ENCODE peak calls at places on chromosomes 1 and 21, in nine cellular contexts. D is coronary artery, L is HCT116, H is psoas muscle, Z is lung, B is cardiac fibroblast, Q is hepatocyte, I is A549, K is kidney epithelial cell. A is an unnamed sample.

GRCh38 chr21:14566889-14567288 is 20.8 kb upstream of the SAMSN1 start:
- DNase-seq in D (no peak), L (no peak), H (no peak), Z (no peak), B (no peak), Q (no peak), I (no peak), K (no peak), A (no peak)

GRCh38 chr1:198024782-198025181 is 107.6 kb downstream of the LHX9 start:
- DNase-seq in D (no peak), L (no peak), H (no peak), Z (no peak), B (no peak), Q (peak), I (no peak), K (peak), A (no peak)

GRCh38 chr21:34126269-34126668 is 52.9 kb downstream of the MRPS6 start:
- DNase-seq in D (no peak), L (no peak), H (no peak), Z (no peak), B (peak), Q (peak), I (no peak), K (no peak), A (no peak)

GRCh38 chr1:161487483-161487827 is 17.8 kb upstream of the FCGR2A start:
- DNase-seq in D (no peak), L (no peak), H (no peak), Z (no peak), B (peak), Q (no peak), I (no peak), K (no peak), A (no peak)

GRCh38 chr1:68016364-68016763 is 34.1 kb downstream of the DIRAS3 start:
- DNase-seq in D (no peak), L (no peak), H (no peak), Z (no peak), B (peak), Q (no peak), I (no peak), K (no peak), A (no peak)

GRCh38 chr1:158020877-158021630 is 27.6 kb downstream of the KIRREL1 start:
- DNase-seq in D (no peak), L (no peak), H (no peak), Z (no peak), B (peak), Q (no peak), I (no peak), K (no peak), A (no peak)

GRCh38 chr1:165836664-165837482 is 9.5 kb downstream of the UCK2 start:
- DNase-seq in D (no peak), L (no peak), H (no peak), Z (peak), B (no peak), Q (no peak), I (no peak), K (no peak), A (no peak)

GRCh38 chr1:46568614-46569013 is 17.2 kb upstream of the KNCN start:
- DNase-seq in D (no peak), L (no peak), H (no peak), Z (no peak), B (no peak), Q (no peak), I (no peak), K (no peak), A (no peak)

GRCh38 chr1:173520799-173521198 is 43.7 kb downstream of the PRDX6 start:
- DNase-seq in D (no peak), L (no peak), H (no peak), Z (no peak), B (no peak), Q (no peak), I (no peak), K (no peak), A (no peak)

GRCh38 chr1:37274896-37275631 is 199.3 kb upstream of the ZC3H12A start:
- DNase-seq in D (no peak), L (no peak), H (no peak), Z (no peak), B (no peak), Q (no peak), I (no peak), K (no peak), A (no peak)
- H3K4me3 ChIP-seq in D (no peak), L (no peak), H (no peak), Z (no peak), B (no peak), Q (no peak), I (no peak), K (no peak), A (no peak)

DNA sequence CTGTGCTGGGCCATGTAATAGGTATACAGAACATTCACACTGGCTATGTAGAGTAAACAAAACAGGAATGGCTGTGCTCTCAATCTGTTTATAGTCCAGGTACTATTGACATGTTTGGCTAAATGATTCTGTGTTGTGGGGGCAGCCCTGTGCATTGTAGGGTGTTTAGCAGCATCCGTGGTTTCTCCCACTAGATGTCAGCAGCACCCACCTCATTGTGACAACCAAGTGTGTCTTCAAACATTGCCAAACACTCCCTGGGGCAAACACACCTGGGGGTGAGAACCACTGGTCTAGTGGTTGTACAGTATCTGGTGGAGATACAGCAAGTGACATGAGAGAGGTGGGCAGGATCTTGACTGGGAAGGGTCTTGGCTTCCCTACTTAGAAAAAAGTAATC is 80.4 kb upstream of the SPATA6 start:
- DNase-seq in D (no peak), L (peak), H (no peak), Z (no peak), B (peak), Q (peak), I (no peak), K (no peak), A (no peak)
- TF ChIP-seq CTCF in D (no peak), L (peak), H (peak), Z (no peak), B (no peak), Q (peak), I (peak), K (peak), A (peak)

DNA sequence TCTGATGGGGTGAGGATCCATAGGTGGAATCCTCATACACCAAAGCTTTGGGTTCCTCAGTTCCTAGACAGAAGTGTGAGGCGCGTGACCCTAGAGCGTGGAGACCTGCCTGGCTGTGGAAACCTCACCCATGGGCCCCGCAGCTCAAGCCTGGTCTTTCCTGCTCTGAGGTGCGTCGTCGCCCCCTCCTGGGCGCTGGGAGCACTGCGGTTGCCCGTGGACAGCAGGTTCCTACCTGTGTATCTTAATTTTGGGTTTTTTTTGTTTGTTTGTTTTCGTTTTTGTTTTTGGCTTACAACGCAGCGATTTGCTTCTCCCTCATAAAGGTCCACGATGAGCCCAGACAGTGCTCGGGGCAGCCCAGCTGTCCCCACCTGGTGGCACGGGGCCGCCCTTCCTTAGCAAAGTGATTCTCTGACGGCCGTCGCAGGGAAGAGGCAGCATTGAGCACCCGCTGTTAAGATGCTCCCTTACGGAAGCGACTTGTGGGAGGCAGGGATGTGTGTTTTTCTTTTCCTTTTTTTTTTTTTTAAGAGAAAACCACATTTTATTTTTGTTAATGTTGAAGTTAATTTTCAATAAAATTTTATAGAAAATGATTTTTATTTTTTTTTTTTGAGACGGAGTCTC is 36.5 kb upstream of the TRAPPC10 start:
- DNase-seq in D (peak), L (peak), H (peak), Z (peak), B (peak), Q (peak), I (peak), K (no peak), A (no peak)
- H3K4me3 ChIP-seq in D (no peak), L (no peak), H (no peak), Z (no peak), B (no peak), Q (no peak), I (no peak), K (no peak), A (no peak)

DNA sequence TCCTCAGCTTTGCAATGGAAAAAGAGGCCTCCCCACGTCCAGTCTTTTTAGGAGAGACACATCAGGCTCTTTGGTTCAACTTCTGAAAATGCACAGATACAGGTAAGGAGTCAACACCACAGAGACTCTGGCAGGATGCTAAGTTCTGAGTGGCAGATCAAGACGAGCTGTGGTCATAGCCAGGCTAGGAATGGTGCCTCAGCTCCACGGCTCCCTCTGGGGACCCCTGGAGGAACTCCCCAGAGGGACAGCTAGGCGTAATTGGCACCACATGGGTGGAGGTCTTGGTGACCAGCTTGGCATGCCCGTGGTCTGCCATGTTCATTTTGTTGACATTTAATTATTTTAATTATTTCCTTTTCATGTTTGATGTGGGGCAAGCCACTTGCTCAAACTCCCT is 206.1 kb downstream of the KAZN start:
- DNase-seq in D (no peak), L (peak), H (no peak), Z (no peak), B (no peak), Q (no peak), I (peak), K (no peak), A (no peak)
- TF ChIP-seq CTCF in D (no peak), L (peak), H (no peak), Z (no peak), B (no peak), Q (peak), I (no peak), K (peak), A (peak)

DNA sequence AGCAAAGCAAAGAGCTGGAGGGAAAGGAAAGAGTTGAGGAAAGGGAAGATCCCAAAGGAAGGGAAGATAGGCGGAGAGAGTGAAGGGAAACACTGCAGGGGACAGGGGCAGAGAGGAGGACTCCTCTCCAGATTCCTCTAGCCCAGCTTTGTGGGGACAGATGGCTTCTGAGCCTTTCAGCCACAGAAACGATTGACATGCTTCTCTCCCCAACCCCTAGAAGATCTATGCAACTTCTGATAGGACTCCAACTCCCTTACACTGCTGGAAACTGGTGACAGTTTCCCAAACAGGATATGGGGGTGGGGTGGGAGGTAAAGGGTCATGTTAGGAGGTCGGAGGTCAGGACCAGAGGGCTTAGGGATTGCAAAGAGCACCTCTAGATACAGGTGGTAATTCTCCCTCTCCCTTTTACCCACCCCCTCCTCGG is 6.5 kb downstream of the MEX3A start:
- DNase-seq in D (no peak), L (no peak), H (no peak), Z (no peak), B (no peak), Q (no peak), I (no peak), K (no peak), A (no peak)
- H3K4me3 ChIP-seq in D (no peak), L (no peak), H (peak), Z (no peak), B (no peak), Q (no peak), I (no peak), K (no peak), A (peak)

GRCh38 chr1:181583598-181583997 is 100.3 kb downstream of the CACNA1E start:
- DNase-seq in D (no peak), L (peak), H (no peak), Z (no peak), B (no peak), Q (peak), I (no peak), K (no peak), A (no peak)
- TF ChIP-seq CTCF in D (no peak), L (no peak), H (peak), Z (no peak), B (no peak), Q (peak), I (no peak), K (peak), A (peak)

GRCh38 chr1:32898958-32899357 is 2.2 kb downstream of the TMEM54 start:
- DNase-seq in D (no peak), L (no peak), H (no peak), Z (no peak), B (no peak), Q (no peak), I (no peak), K (no peak), A (no peak)

GRCh38 chr1:32900956-32901822 is at the start of gene TMEM54:
- DNase-seq in D (no peak), L (no peak), H (peak), Z (no peak), B (no peak), Q (peak), I (no peak), K (no peak), A (no peak)

GRCh38 chr1:32898056-32898455 is 3.1 kb downstream of the TMEM54 start:
- DNase-seq in D (no peak), L (no peak), H (no peak), Z (no peak), B (no peak), Q (no peak), I (no peak), K (no peak), A (no peak)

GRCh38 chr1:32900371-32900955 is 726 bp downstream of the TMEM54 start:
- DNase-seq in D (no peak), L (no peak), H (no peak), Z (no peak), B (no peak), Q (no peak), I (no peak), K (no peak), A (no peak)

DNA sequence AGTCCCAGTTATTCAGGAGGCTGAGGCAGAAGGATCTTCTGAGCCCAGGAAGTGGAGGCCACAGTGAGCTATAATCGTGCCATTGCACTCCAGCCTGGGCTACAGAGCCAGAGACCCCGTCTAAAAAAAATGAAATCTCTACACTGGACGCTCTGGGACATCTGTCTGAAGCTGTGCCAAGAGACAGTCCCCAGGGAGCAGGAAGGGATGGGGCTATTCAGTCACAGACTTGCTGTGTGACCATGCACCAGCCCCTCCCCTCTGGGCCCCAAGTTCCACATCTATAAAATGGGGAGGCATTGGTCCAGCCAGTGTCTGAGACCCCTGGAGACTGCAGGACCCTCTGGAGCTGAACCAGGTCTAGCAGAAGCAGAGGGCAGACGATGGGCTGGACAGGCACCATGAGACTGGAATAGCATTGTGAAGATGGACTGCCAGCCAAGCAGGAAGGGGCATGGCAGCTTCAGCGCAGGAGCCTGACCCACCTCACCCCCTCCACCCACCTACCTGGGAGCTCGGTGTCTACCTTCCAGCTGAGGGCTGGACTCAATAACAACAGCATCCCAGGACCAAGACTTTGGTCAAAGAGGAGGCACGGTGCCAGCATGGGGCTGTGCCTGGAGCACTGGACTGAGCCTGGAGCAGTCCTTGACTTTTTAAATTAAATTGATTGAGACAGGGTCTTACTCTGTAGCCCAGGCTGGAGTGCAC is 1.4 kb downstream of the TMEM54 start:
- DNase-seq in D (no peak), L (no peak), H (no peak), Z (no peak), B (no peak), Q (no peak), I (no peak), K (no peak), A (no peak)
- H3K4me3 ChIP-seq in D (no peak), L (no peak), H (no peak), Z (no peak), B (no peak), Q (no peak), I (no peak), K (no peak), A (no peak)

A was measured in epithelial cell of proximal tubule.